ENCODE peak calls at places on chromosomes 2 and 18, in six cellular contexts. One of them, this sample, is unnamed.

GRCh38 chr2:9415770-9416169 is 7.6 kb downstream of the ITGB1BP1 start:
- ATAC-seq in Panc1: no peak
- ATAC-seq in activated naive CD8-positive, alpha-beta T cell treated with anti-CD3 and anti-CD28 coated beads, Interleukin-2, amount 50 U/mL, for 24 hours: no peak
- ATAC-seq in foreskin keratinocyte: peak; percentile 14
- ATAC-seq in right cardiac atrium: no peak
- ATAC-seq in CD4-positive, CD25-positive, alpha-beta regulatory T cell: no peak
- ATAC-seq in this sample: no peak

GRCh38 chr2:39150890-39151497 is 30.1 kb upstream of the SOS1 start:
- ATAC-seq in right cardiac atrium: no peak
- ATAC-seq in Panc1: no peak
- ATAC-seq in CD4-positive, CD25-positive, alpha-beta regulatory T cell: no peak
- ATAC-seq in foreskin keratinocyte: no peak
- ATAC-seq in activated naive CD8-positive, alpha-beta T cell treated with anti-CD3 and anti-CD28 coated beads, Interleukin-2, amount 50 U/mL, for 24 hours: no peak
- ATAC-seq in this sample: no peak

GRCh38 chr18:56443508-56443907 is 194.9 kb downstream of the TXNL1 start:
- ATAC-seq in foreskin keratinocyte: no peak
- ATAC-seq in CD4-positive, CD25-positive, alpha-beta regulatory T cell: no peak
- ATAC-seq in Panc1: no peak
- ATAC-seq in right cardiac atrium: peak; percentile 40
- ATAC-seq in activated naive CD8-positive, alpha-beta T cell treated with anti-CD3 and anti-CD28 coated beads, Interleukin-2, amount 50 U/mL, for 24 hours: no peak
- ATAC-seq in this sample: no peak

GRCh38 chr2:222823183-222823915 is 37.5 kb upstream of the ACSL3 start:
- ATAC-seq in right cardiac atrium: no peak
- ATAC-seq in activated naive CD8-positive, alpha-beta T cell treated with anti-CD3 and anti-CD28 coated beads, Interleukin-2, amount 50 U/mL, for 24 hours: no peak
- ATAC-seq in Panc1: no peak
- ATAC-seq in foreskin keratinocyte: no peak
- ATAC-seq in CD4-positive, CD25-positive, alpha-beta regulatory T cell: no peak
- ATAC-seq in this sample: no peak

GRCh38 chr18:76874643-76875389 is 52.5 kb downstream of the ZNF236 start:
- ATAC-seq in CD4-positive, CD25-positive, alpha-beta regulatory T cell: peak; percentile 79
- ATAC-seq in foreskin keratinocyte: peak; percentile 74
- ATAC-seq in activated naive CD8-positive, alpha-beta T cell treated with anti-CD3 and anti-CD28 coated beads, Interleukin-2, amount 50 U/mL, for 24 hours: peak; percentile 99
- ATAC-seq in right cardiac atrium: peak; percentile 39
- ATAC-seq in Panc1: peak; percentile 81
- ATAC-seq in this sample: no peak

GRCh38 chr18:44033144-44033543 is 647.5 kb upstream of the SETBP1 start:
- ATAC-seq in foreskin keratinocyte: no peak
- ATAC-seq in Panc1: no peak
- ATAC-seq in activated naive CD8-positive, alpha-beta T cell treated with anti-CD3 and anti-CD28 coated beads, Interleukin-2, amount 50 U/mL, for 24 hours: no peak
- ATAC-seq in right cardiac atrium: no peak
- ATAC-seq in CD4-positive, CD25-positive, alpha-beta regulatory T cell: no peak
- ATAC-seq in this sample: no peak

GRCh38 chr2:224958466-224958857 is 83.8 kb downstream of the DOCK10 start:
- ATAC-seq in activated naive CD8-positive, alpha-beta T cell treated with anti-CD3 and anti-CD28 coated beads, Interleukin-2, amount 50 U/mL, for 24 hours: no peak
- ATAC-seq in foreskin keratinocyte: no peak
- ATAC-seq in right cardiac atrium: no peak
- ATAC-seq in CD4-positive, CD25-positive, alpha-beta regulatory T cell: no peak
- ATAC-seq in Panc1: no peak
- ATAC-seq in this sample: no peak

GRCh38 chr18:31566576-31567306 is 24.9 kb upstream of the TTR start:
- ATAC-seq in activated naive CD8-positive, alpha-beta T cell treated with anti-CD3 and anti-CD28 coated beads, Interleukin-2, amount 50 U/mL, for 24 hours: no peak
- ATAC-seq in right cardiac atrium: no peak
- ATAC-seq in CD4-positive, CD25-positive, alpha-beta regulatory T cell: no peak
- ATAC-seq in foreskin keratinocyte: no peak
- ATAC-seq in Panc1: no peak
- ATAC-seq in this sample: no peak

GRCh38 chr2:195407782-195408181 is 249.2 kb upstream of the SLC39A10 start:
- ATAC-seq in CD4-positive, CD25-positive, alpha-beta regulatory T cell: no peak
- ATAC-seq in Panc1: no peak
- ATAC-seq in right cardiac atrium: no peak
- ATAC-seq in foreskin keratinocyte: peak; percentile 89
- ATAC-seq in activated naive CD8-positive, alpha-beta T cell treated with anti-CD3 and anti-CD28 coated beads, Interleukin-2, amount 50 U/mL, for 24 hours: no peak
- ATAC-seq in this sample: no peak

GRCh38 chr2:109494842-109495241 is 118.9 kb downstream of the SEPTIN10 start:
- ATAC-seq in right cardiac atrium: peak; percentile 5
- ATAC-seq in foreskin keratinocyte: peak; percentile 18
- ATAC-seq in Panc1: peak; percentile 14
- ATAC-seq in CD4-positive, CD25-positive, alpha-beta regulatory T cell: no peak
- ATAC-seq in activated naive CD8-positive, alpha-beta T cell treated with anti-CD3 and anti-CD28 coated beads, Interleukin-2, amount 50 U/mL, for 24 hours: no peak
- ATAC-seq in this sample: no peak

GRCh38 chr2:101597347-101597944 is 100.1 kb upstream of the MAP4K4 start:
- ATAC-seq in foreskin keratinocyte: no peak
- ATAC-seq in right cardiac atrium: peak; percentile 78
- ATAC-seq in CD4-positive, CD25-positive, alpha-beta regulatory T cell: no peak
- ATAC-seq in activated naive CD8-positive, alpha-beta T cell treated with anti-CD3 and anti-CD28 coated beads, Interleukin-2, amount 50 U/mL, for 24 hours: no peak
- ATAC-seq in Panc1: no peak
- ATAC-seq in this sample: peak; percentile 74

GRCh38 chr2:52429740-52430139 is 1337.9 kb upstream of the CHAC2 start:
- ATAC-seq in Panc1: no peak
- ATAC-seq in foreskin keratinocyte: no peak
- ATAC-seq in CD4-positive, CD25-positive, alpha-beta regulatory T cell: no peak
- ATAC-seq in activated naive CD8-positive, alpha-beta T cell treated with anti-CD3 and anti-CD28 coated beads, Interleukin-2, amount 50 U/mL, for 24 hours: no peak
- ATAC-seq in right cardiac atrium: peak; percentile 29
- ATAC-seq in this sample: no peak

GRCh38 chr2:209993968-209994367 is 8.5 kb upstream of the RPE start:
- ATAC-seq in foreskin keratinocyte: no peak
- ATAC-seq in CD4-positive, CD25-positive, alpha-beta regulatory T cell: no peak
- ATAC-seq in activated naive CD8-positive, alpha-beta T cell treated with anti-CD3 and anti-CD28 coated beads, Interleukin-2, amount 50 U/mL, for 24 hours: no peak
- ATAC-seq in right cardiac atrium: no peak
- ATAC-seq in Panc1: no peak
- ATAC-seq in this sample: no peak

GRCh38 chr18:48216639-48217280 is 192.4 kb downstream of the ZBTB7C start:
- ATAC-seq in activated naive CD8-positive, alpha-beta T cell treated with anti-CD3 and anti-CD28 coated beads, Interleukin-2, amount 50 U/mL, for 24 hours: no peak
- ATAC-seq in right cardiac atrium: peak; percentile 47
- ATAC-seq in foreskin keratinocyte: no peak
- ATAC-seq in CD4-positive, CD25-positive, alpha-beta regulatory T cell: no peak
- ATAC-seq in Panc1: no peak
- ATAC-seq in this sample: no peak

GRCh38 chr2:71694501-71695234 is 241.3 kb downstream of the DYSF start:
- ATAC-seq in right cardiac atrium: no peak
- ATAC-seq in activated naive CD8-positive, alpha-beta T cell treated with anti-CD3 and anti-CD28 coated beads, Interleukin-2, amount 50 U/mL, for 24 hours: no peak
- ATAC-seq in CD4-positive, CD25-positive, alpha-beta regulatory T cell: no peak
- ATAC-seq in Panc1: no peak
- ATAC-seq in foreskin keratinocyte: no peak
- ATAC-seq in this sample: no peak

GRCh38 chr2:97918818-97919217 is 76.9 kb downstream of the TMEM131 start:
- ATAC-seq in Panc1: no peak
- ATAC-seq in foreskin keratinocyte: no peak
- ATAC-seq in CD4-positive, CD25-positive, alpha-beta regulatory T cell: no peak
- ATAC-seq in right cardiac atrium: no peak
- ATAC-seq in activated naive CD8-positive, alpha-beta T cell treated with anti-CD3 and anti-CD28 coated beads, Interleukin-2, amount 50 U/mL, for 24 hours: no peak
- ATAC-seq in this sample: no peak

GRCh38 chr2:26450031-26450635 is 27.8 kb downstream of the OTOF start:
- ATAC-seq in right cardiac atrium: no peak
- ATAC-seq in foreskin keratinocyte: no peak
- ATAC-seq in activated naive CD8-positive, alpha-beta T cell treated with anti-CD3 and anti-CD28 coated beads, Interleukin-2, amount 50 U/mL, for 24 hours: no peak
- ATAC-seq in Panc1: no peak
- ATAC-seq in CD4-positive, CD25-positive, alpha-beta regulatory T cell: no peak
- ATAC-seq in this sample: no peak

GRCh38 chr2:238426568-238427434 is at the start of gene ASB1:
- ATAC-seq in activated naive CD8-positive, alpha-beta T cell treated with anti-CD3 and anti-CD28 coated beads, Interleukin-2, amount 50 U/mL, for 24 hours: peak; percentile 79
- ATAC-seq in CD4-positive, CD25-positive, alpha-beta regulatory T cell: peak; percentile 85
- ATAC-seq in Panc1: peak; percentile 88
- ATAC-seq in right cardiac atrium: peak; percentile 90
- ATAC-seq in foreskin keratinocyte: peak; percentile 74
- ATAC-seq in this sample: peak; percentile 86

GRCh38 chr18:49751427-49752094 is 61.8 kb downstream of the ACAA2 start:
- ATAC-seq in CD4-positive, CD25-positive, alpha-beta regulatory T cell: no peak
- ATAC-seq in activated naive CD8-positive, alpha-beta T cell treated with anti-CD3 and anti-CD28 coated beads, Interleukin-2, amount 50 U/mL, for 24 hours: no peak
- ATAC-seq in foreskin keratinocyte: no peak
- ATAC-seq in Panc1: no peak
- ATAC-seq in right cardiac atrium: no peak
- ATAC-seq in this sample: no peak

GRCh38 chr18:56903686-56904085 is 243.2 kb upstream of the BOD1L2 start:
- ATAC-seq in right cardiac atrium: no peak
- ATAC-seq in foreskin keratinocyte: no peak
- ATAC-seq in CD4-positive, CD25-positive, alpha-beta regulatory T cell: no peak
- ATAC-seq in activated naive CD8-positive, alpha-beta T cell treated with anti-CD3 and anti-CD28 coated beads, Interleukin-2, amount 50 U/mL, for 24 hours: no peak
- ATAC-seq in Panc1: no peak
- ATAC-seq in this sample: no peak

GRCh38 chr18:5568416-5568815 is 24.6 kb upstream of the EPB41L3 start:
- ATAC-seq in activated naive CD8-positive, alpha-beta T cell treated with anti-CD3 and anti-CD28 coated beads, Interleukin-2, amount 50 U/mL, for 24 hours: no peak
- ATAC-seq in right cardiac atrium: no peak
- ATAC-seq in foreskin keratinocyte: no peak
- ATAC-seq in Panc1: no peak
- ATAC-seq in CD4-positive, CD25-positive, alpha-beta regulatory T cell: no peak
- ATAC-seq in this sample: no peak

GRCh38 chr2:150872919-150873772 is 385.7 kb upstream of the RND3 start:
- ATAC-seq in right cardiac atrium: no peak
- ATAC-seq in foreskin keratinocyte: no peak
- ATAC-seq in Panc1: no peak
- ATAC-seq in activated naive CD8-positive, alpha-beta T cell treated with anti-CD3 and anti-CD28 coated beads, Interleukin-2, amount 50 U/mL, for 24 hours: no peak
- ATAC-seq in CD4-positive, CD25-positive, alpha-beta regulatory T cell: no peak
- ATAC-seq in this sample: no peak

GRCh38 chr2:42112418-42112817 is 56.7 kb upstream of the EML4 start:
- ATAC-seq in foreskin keratinocyte: no peak
- ATAC-seq in activated naive CD8-positive, alpha-beta T cell treated with anti-CD3 and anti-CD28 coated beads, Interleukin-2, amount 50 U/mL, for 24 hours: no peak
- ATAC-seq in CD4-positive, CD25-positive, alpha-beta regulatory T cell: no peak
- ATAC-seq in Panc1: no peak
- ATAC-seq in right cardiac atrium: no peak
- ATAC-seq in this sample: no peak

GRCh38 chr2:9781252-9781651 is 62.0 kb upstream of the TAF1B start:
- ATAC-seq in right cardiac atrium: no peak
- ATAC-seq in CD4-positive, CD25-positive, alpha-beta regulatory T cell: no peak
- ATAC-seq in foreskin keratinocyte: peak; percentile 71
- ATAC-seq in Panc1: no peak
- ATAC-seq in activated naive CD8-positive, alpha-beta T cell treated with anti-CD3 and anti-CD28 coated beads, Interleukin-2, amount 50 U/mL, for 24 hours: no peak
- ATAC-seq in this sample: no peak

GRCh38 chr2:177314194-177314593 is 49.7 kb upstream of the NFE2L2 start:
- ATAC-seq in right cardiac atrium: peak; percentile 84
- ATAC-seq in Panc1: no peak
- ATAC-seq in CD4-positive, CD25-positive, alpha-beta regulatory T cell: no peak
- ATAC-seq in foreskin keratinocyte: peak; percentile 47
- ATAC-seq in activated naive CD8-positive, alpha-beta T cell treated with anti-CD3 and anti-CD28 coated beads, Interleukin-2, amount 50 U/mL, for 24 hours: no peak
- ATAC-seq in this sample: peak; percentile 78

GRCh38 chr2:129764376-129765325 is 214.8 kb upstream of the RAB6C start:
- ATAC-seq in right cardiac atrium: no peak
- ATAC-seq in Panc1: no peak
- ATAC-seq in foreskin keratinocyte: no peak
- ATAC-seq in activated naive CD8-positive, alpha-beta T cell treated with anti-CD3 and anti-CD28 coated beads, Interleukin-2, amount 50 U/mL, for 24 hours: no peak
- ATAC-seq in CD4-positive, CD25-positive, alpha-beta regulatory T cell: no peak
- ATAC-seq in this sample: no peak

GRCh38 chr2:54073796-54074195 is 41.6 kb upstream of the ACYP2 start:
- ATAC-seq in activated naive CD8-positive, alpha-beta T cell treated with anti-CD3 and anti-CD28 coated beads, Interleukin-2, amount 50 U/mL, for 24 hours: no peak
- ATAC-seq in right cardiac atrium: no peak
- ATAC-seq in CD4-positive, CD25-positive, alpha-beta regulatory T cell: peak; percentile 16
- ATAC-seq in foreskin keratinocyte: peak; percentile 98
- ATAC-seq in Panc1: peak; percentile 80
- ATAC-seq in this sample: no peak

GRCh38 chr18:44852818-44853217 is 172.1 kb downstream of the SETBP1 start:
- ATAC-seq in foreskin keratinocyte: no peak
- ATAC-seq in CD4-positive, CD25-positive, alpha-beta regulatory T cell: no peak
- ATAC-seq in right cardiac atrium: peak; percentile 61
- ATAC-seq in activated naive CD8-positive, alpha-beta T cell treated with anti-CD3 and anti-CD28 coated beads, Interleukin-2, amount 50 U/mL, for 24 hours: no peak
- ATAC-seq in Panc1: no peak
- ATAC-seq in this sample: no peak

GRCh38 chr2:198945496-198945895 is 512.2 kb downstream of the SATB2 start:
- ATAC-seq in foreskin keratinocyte: no peak
- ATAC-seq in right cardiac atrium: no peak
- ATAC-seq in CD4-positive, CD25-positive, alpha-beta regulatory T cell: no peak
- ATAC-seq in activated naive CD8-positive, alpha-beta T cell treated with anti-CD3 and anti-CD28 coated beads, Interleukin-2, amount 50 U/mL, for 24 hours: no peak
- ATAC-seq in Panc1: no peak
- ATAC-seq in this sample: no peak